ENCODE peak calls at places on chromosomes 12 and 14, in four cellular contexts. One of them, this sample, is unnamed.

GRCh38 chr14:78164226-78164853 is 5.8 kb upstream of the NRXN3 start:
- DNase-seq in T-helper 17 cell: no peak
- DNase-seq in heart left ventricle: no peak
- DNase-seq in GM13977: peak; percentile 36
- DNase-seq in this sample: no peak

GRCh38 chr14:97697772-97698171 is 900.6 kb downstream of the VRK1 start:
- DNase-seq in GM13977: no peak
- DNase-seq in heart left ventricle: no peak
- DNase-seq in T-helper 17 cell: no peak
- DNase-seq in this sample: no peak

GRCh38 chr12:96886998-96887677 is 19.9 kb upstream of the NEDD1 start:
- DNase-seq in T-helper 17 cell: no peak
- DNase-seq in heart left ventricle: no peak
- DNase-seq in GM13977: no peak
- DNase-seq in this sample: no peak

GRCh38 chr14:53963491-53964227 is 7.0 kb upstream of the BMP4 start:
- DNase-seq in T-helper 17 cell: no peak
- DNase-seq in heart left ventricle: no peak
- DNase-seq in GM13977: no peak
- DNase-seq in this sample: no peak

GRCh38 chr12:111360325-111360930 is 8.5 kb downstream of the PHETA1 start:
- DNase-seq in T-helper 17 cell: no peak
- DNase-seq in heart left ventricle: no peak
- DNase-seq in GM13977: no peak
- DNase-seq in this sample: no peak

GRCh38 chr14:99672506-99673327 is 11.4 kb upstream of the CYP46A1 start:
- DNase-seq in GM13977: no peak
- DNase-seq in heart left ventricle: peak; percentile 31
- DNase-seq in T-helper 17 cell: no peak
- DNase-seq in this sample: no peak

GRCh38 chr14:64929003-64929337 is 13.6 kb downstream of the GPX2 start:
- DNase-seq in GM13977: no peak
- DNase-seq in T-helper 17 cell: no peak
- DNase-seq in heart left ventricle: no peak
- DNase-seq in this sample: no peak

GRCh38 chr12:95582230-95583058 is 31.2 kb upstream of the USP44 start:
- DNase-seq in GM13977: no peak
- DNase-seq in T-helper 17 cell: no peak
- DNase-seq in heart left ventricle: no peak
- DNase-seq in this sample: peak; percentile 65

GRCh38 chr12:47273191-47273626 is 193.4 kb upstream of the AMIGO2 start:
- DNase-seq in T-helper 17 cell: no peak
- DNase-seq in GM13977: no peak
- DNase-seq in heart left ventricle: no peak
- DNase-seq in this sample: no peak

GRCh38 chr12:28257411-28257810 is 67.2 kb downstream of the CCDC91 start:
- DNase-seq in GM13977: no peak
- DNase-seq in T-helper 17 cell: no peak
- DNase-seq in heart left ventricle: no peak
- DNase-seq in this sample: no peak

GRCh38 chr12:106682594-106683234 is 91.8 kb upstream of the RIC8B start:
- DNase-seq in GM13977: no peak
- DNase-seq in heart left ventricle: no peak
- DNase-seq in T-helper 17 cell: no peak
- DNase-seq in this sample: peak; percentile 61

This sample was measured in renal cortical epithelial cell.